ENCODE peak calls at places on chromosome X, in four cellular contexts. One of them, this sample, is unnamed.

GRCh38 chrX:40104649-40105015 is 6.9 kb upstream of the BCOR start:
- DNase-seq in gastrocnemius medialis: peak
- DNase-seq in CD8-positive, alpha-beta T cell: no peak
- DNase-seq in epithelial cell of esophagus: peak
- DNase-seq in this sample: peak

GRCh38 chrX:101429934-101430333 is 21.9 kb downstream of the HNRNPH2 start:
- DNase-seq in epithelial cell of esophagus: peak
- DNase-seq in gastrocnemius medialis: no peak
- DNase-seq in CD8-positive, alpha-beta T cell: no peak
- DNase-seq in this sample: peak

GRCh38 chrX:11648705-11649519 is 16.8 kb downstream of the ARHGAP6 start:
- DNase-seq in gastrocnemius medialis: peak
- DNase-seq in epithelial cell of esophagus: peak
- DNase-seq in CD8-positive, alpha-beta T cell: no peak
- DNase-seq in this sample: no peak

GRCh38 chrX:40173662-40174593 is 76.2 kb upstream of the BCOR start:
- DNase-seq in gastrocnemius medialis: no peak
- DNase-seq in CD8-positive, alpha-beta T cell: peak
- DNase-seq in epithelial cell of esophagus: no peak
- DNase-seq in this sample: peak

GRCh38 chrX:31060013-31060412 is 11.8 kb downstream of the FTHL17 start:
- DNase-seq in CD8-positive, alpha-beta T cell: no peak
- DNase-seq in epithelial cell of esophagus: no peak
- DNase-seq in gastrocnemius medialis: no peak
- DNase-seq in this sample: no peak

GRCh38 chrX:44025611-44026010 is 52.4 kb upstream of the NDP start:
- DNase-seq in gastrocnemius medialis: no peak
- DNase-seq in epithelial cell of esophagus: peak
- DNase-seq in CD8-positive, alpha-beta T cell: no peak
- DNase-seq in this sample: peak

GRCh38 chrX:119802546-119802945 is 11.1 kb upstream of the RPL39 start:
- DNase-seq in epithelial cell of esophagus: no peak
- DNase-seq in CD8-positive, alpha-beta T cell: no peak
- DNase-seq in gastrocnemius medialis: no peak
- DNase-seq in this sample: no peak

GRCh38 chrX:30762754-30763153 is 109.5 kb downstream of the GK start:
- DNase-seq in gastrocnemius medialis: no peak
- DNase-seq in CD8-positive, alpha-beta T cell: no peak
- DNase-seq in epithelial cell of esophagus: no peak
- DNase-seq in this sample: no peak

GRCh38 chrX:19595036-19595435 is 79.7 kb upstream of the MAP3K15 start:
- DNase-seq in epithelial cell of esophagus: no peak
- DNase-seq in gastrocnemius medialis: no peak
- DNase-seq in CD8-positive, alpha-beta T cell: no peak
- DNase-seq in this sample: peak

GRCh38 chrX:110045988-110046387 is 43.1 kb downstream of the TMEM164 start:
- DNase-seq in epithelial cell of esophagus: no peak
- DNase-seq in CD8-positive, alpha-beta T cell: no peak
- DNase-seq in gastrocnemius medialis: no peak
- DNase-seq in this sample: no peak

GRCh38 chrX:113124693-113125092 is 284.1 kb upstream of the AMOT start:
- DNase-seq in epithelial cell of esophagus: no peak
- DNase-seq in gastrocnemius medialis: no peak
- DNase-seq in CD8-positive, alpha-beta T cell: no peak
- DNase-seq in this sample: no peak

GRCh38 chrX:134625315-134625718 is 33.0 kb downstream of the PLAC1 start:
- DNase-seq in gastrocnemius medialis: peak
- DNase-seq in epithelial cell of esophagus: no peak
- DNase-seq in CD8-positive, alpha-beta T cell: no peak
- DNase-seq in this sample: no peak

GRCh38 chrX:139211568-139212182 is 318.9 kb upstream of the F9 start:
- DNase-seq in epithelial cell of esophagus: no peak
- DNase-seq in CD8-positive, alpha-beta T cell: no peak
- DNase-seq in gastrocnemius medialis: no peak
- DNase-seq in this sample: no peak

GRCh38 chrX:10926906-10927305 is 184.2 kb upstream of the HCCS start:
- DNase-seq in CD8-positive, alpha-beta T cell: no peak
- DNase-seq in gastrocnemius medialis: no peak
- DNase-seq in epithelial cell of esophagus: no peak
- DNase-seq in this sample: no peak

GRCh38 chrX:102835504-102836146 is 101.4 kb upstream of the RAB40AL start:
- DNase-seq in epithelial cell of esophagus: peak
- DNase-seq in CD8-positive, alpha-beta T cell: no peak
- DNase-seq in gastrocnemius medialis: no peak
- DNase-seq in this sample: peak

GRCh38 chrX:2391869-2392606 is 108.7 kb downstream of the DHRSX start:
- DNase-seq in gastrocnemius medialis: peak
- DNase-seq in CD8-positive, alpha-beta T cell: no peak
- DNase-seq in epithelial cell of esophagus: peak
- DNase-seq in this sample: peak
- TF ChIP-seq CTCF in gastrocnemius medialis: no peak
- TF ChIP-seq CTCF in CD8-positive, alpha-beta T cell: no peak
- TF ChIP-seq CTCF in epithelial cell of esophagus: peak
- TF ChIP-seq CTCF in this sample: no peak

GRCh38 chrX:153689654-153690465 is 2.1 kb downstream of the SLC6A8 start:
- DNase-seq in epithelial cell of esophagus: peak
- DNase-seq in CD8-positive, alpha-beta T cell: no peak
- DNase-seq in gastrocnemius medialis: peak
- DNase-seq in this sample: no peak
- TF ChIP-seq CTCF in epithelial cell of esophagus: peak
- TF ChIP-seq CTCF in CD8-positive, alpha-beta T cell: no peak
- TF ChIP-seq CTCF in gastrocnemius medialis: peak
- TF ChIP-seq CTCF in this sample: no peak

GRCh38 chrX:145213504-145213903 is 33.8 kb upstream of the SPANXN1 start:
- DNase-seq in gastrocnemius medialis: no peak
- DNase-seq in CD8-positive, alpha-beta T cell: no peak
- DNase-seq in epithelial cell of esophagus: peak
- DNase-seq in this sample: peak
- TF ChIP-seq CTCF in gastrocnemius medialis: no peak
- TF ChIP-seq CTCF in CD8-positive, alpha-beta T cell: no peak
- TF ChIP-seq CTCF in epithelial cell of esophagus: peak
- TF ChIP-seq CTCF in this sample: peak

DNA sequence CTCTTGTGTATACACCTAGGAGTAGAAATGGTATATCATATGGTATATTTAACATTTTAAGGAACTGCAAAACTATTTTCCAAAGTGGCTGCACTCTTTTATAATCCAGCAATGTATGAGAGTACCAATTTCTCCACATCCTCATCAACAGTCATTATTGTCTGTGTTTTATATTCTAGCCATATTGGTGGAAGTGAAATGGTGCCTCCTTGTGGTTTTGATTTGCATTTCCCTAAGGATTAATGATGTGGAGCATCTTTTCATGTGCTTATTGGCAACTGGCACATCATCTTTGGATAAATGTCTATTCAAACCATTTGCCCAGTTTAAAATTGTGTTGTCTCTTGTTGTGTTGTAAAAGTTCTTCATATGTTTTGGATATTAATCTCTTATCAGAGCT is 9.6 kb downstream of the BMP15 start:
- DNase-seq in epithelial cell of esophagus: peak
- DNase-seq in gastrocnemius medialis: no peak
- DNase-seq in CD8-positive, alpha-beta T cell: no peak
- DNase-seq in this sample: peak
- TF ChIP-seq CTCF in epithelial cell of esophagus: peak
- TF ChIP-seq CTCF in gastrocnemius medialis: no peak
- TF ChIP-seq CTCF in CD8-positive, alpha-beta T cell: no peak
- TF ChIP-seq CTCF in this sample: peak

DNA sequence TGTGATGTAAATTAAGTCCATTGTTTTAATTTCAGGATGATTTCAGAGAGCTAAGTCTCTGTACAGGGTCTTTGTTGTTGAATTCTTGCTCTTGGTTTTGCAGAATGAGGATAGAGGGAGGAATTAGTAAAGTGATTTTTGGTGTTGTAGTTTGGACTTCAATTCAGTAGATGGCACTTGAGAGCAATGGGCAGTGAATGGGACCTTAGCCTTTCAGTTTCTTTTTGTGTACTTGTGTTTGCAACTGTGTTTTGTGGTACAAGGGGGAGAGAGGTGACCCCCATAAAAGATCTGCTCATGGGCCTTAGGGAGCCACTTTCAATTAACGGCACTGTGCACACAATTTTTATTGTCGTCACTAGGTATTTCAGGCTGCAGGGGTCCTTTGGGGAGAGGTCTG is 340.0 kb downstream of the DCAF12L2 start:
- DNase-seq in CD8-positive, alpha-beta T cell: no peak
- DNase-seq in epithelial cell of esophagus: no peak
- DNase-seq in gastrocnemius medialis: no peak
- DNase-seq in this sample: no peak
- TF ChIP-seq CTCF in CD8-positive, alpha-beta T cell: no peak
- TF ChIP-seq CTCF in epithelial cell of esophagus: no peak
- TF ChIP-seq CTCF in gastrocnemius medialis: no peak
- TF ChIP-seq CTCF in this sample: no peak

GRCh38 chrX:79080131-79080530 is 64.4 kb upstream of the GPR174 start:
- DNase-seq in epithelial cell of esophagus: no peak
- DNase-seq in gastrocnemius medialis: no peak
- DNase-seq in CD8-positive, alpha-beta T cell: no peak
- DNase-seq in this sample: no peak
- TF ChIP-seq CTCF in epithelial cell of esophagus: no peak
- TF ChIP-seq CTCF in gastrocnemius medialis: no peak
- TF ChIP-seq CTCF in CD8-positive, alpha-beta T cell: no peak
- TF ChIP-seq CTCF in this sample: no peak

GRCh38 chrX:21932277-21932996 is 8.1 kb upstream of the SMS start:
- DNase-seq in epithelial cell of esophagus: peak
- DNase-seq in CD8-positive, alpha-beta T cell: no peak
- DNase-seq in gastrocnemius medialis: peak
- DNase-seq in this sample: peak
- TF ChIP-seq CTCF in epithelial cell of esophagus: no peak
- TF ChIP-seq CTCF in CD8-positive, alpha-beta T cell: no peak
- TF ChIP-seq CTCF in gastrocnemius medialis: no peak
- TF ChIP-seq CTCF in this sample: no peak

DNA sequence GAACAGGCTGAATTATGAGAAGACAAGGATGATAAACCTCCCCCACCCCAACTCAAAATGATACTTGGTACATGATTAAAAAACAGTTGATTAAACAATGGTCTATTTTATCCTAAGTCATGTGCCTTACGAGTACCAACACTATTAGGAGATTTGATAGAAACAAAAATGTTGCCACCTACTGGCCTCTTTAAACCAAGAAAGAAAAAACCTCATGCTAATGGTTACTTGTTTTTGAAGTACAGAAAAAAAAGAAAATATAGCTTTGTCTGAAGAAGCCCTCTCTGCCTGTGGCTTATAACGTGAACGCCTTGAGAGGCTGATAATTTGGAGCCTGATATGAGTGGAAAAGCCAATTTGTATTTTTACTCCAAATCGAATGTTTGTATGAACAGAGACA is 538.2 kb downstream of the DMD start:
- DNase-seq in CD8-positive, alpha-beta T cell: no peak
- DNase-seq in epithelial cell of esophagus: peak
- DNase-seq in gastrocnemius medialis: no peak
- DNase-seq in this sample: no peak
- TF ChIP-seq CTCF in CD8-positive, alpha-beta T cell: no peak
- TF ChIP-seq CTCF in epithelial cell of esophagus: no peak
- TF ChIP-seq CTCF in gastrocnemius medialis: peak
- TF ChIP-seq CTCF in this sample: no peak

DNA sequence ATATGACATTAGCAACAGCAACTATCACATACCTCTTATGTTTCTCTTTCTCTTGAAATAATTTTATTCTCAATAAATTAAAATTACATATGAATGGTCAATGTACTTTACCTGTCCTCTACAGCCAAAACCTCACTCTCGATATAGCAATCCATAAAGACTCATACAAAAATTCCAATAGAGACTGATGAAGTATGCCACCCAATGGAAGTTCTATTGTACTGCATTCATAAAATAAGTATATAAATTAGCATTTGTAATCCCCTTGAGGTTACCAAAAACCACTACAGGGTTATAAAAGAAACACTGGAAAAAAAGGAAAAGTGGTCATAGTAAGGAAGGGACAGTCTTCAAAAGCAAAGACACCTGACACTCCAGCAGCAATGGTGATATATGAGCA is 32.8 kb downstream of the CLDN2 start:
- DNase-seq in epithelial cell of esophagus: peak
- DNase-seq in gastrocnemius medialis: no peak
- DNase-seq in CD8-positive, alpha-beta T cell: no peak
- DNase-seq in this sample: peak
- TF ChIP-seq CTCF in epithelial cell of esophagus: peak
- TF ChIP-seq CTCF in gastrocnemius medialis: peak
- TF ChIP-seq CTCF in CD8-positive, alpha-beta T cell: no peak
- TF ChIP-seq CTCF in this sample: peak